ENCODE peak calls at places on chromosomes 2 and 18, in eight cellular contexts. One of them, this sample, is unnamed. For H3K4me1, the result is how much of the 10 kb centered on the place peaks cover.

GRCh38 chr2:15145919-15146318 is 415.2 kb downstream of the NBAS start:
- DNase-seq in uterus: no peak
- DNase-seq in A549: no peak
- DNase-seq in lower lobe of right lung: no peak
- DNase-seq in PC-9: no peak
- DNase-seq in SJSA1: no peak
- DNase-seq in SK-N-SH: no peak
- DNase-seq in naive thymus-derived CD4-positive, alpha-beta T cell: no peak
- DNase-seq in this sample: no peak

GRCh38 chr18:12589419-12589818 is 68.5 kb downstream of the SPIRE1 start:
- DNase-seq in SK-N-SH: peak
- DNase-seq in uterus: no peak
- DNase-seq in SJSA1: no peak
- DNase-seq in PC-9: no peak
- DNase-seq in A549: no peak
- DNase-seq in lower lobe of right lung: no peak
- DNase-seq in naive thymus-derived CD4-positive, alpha-beta T cell: no peak
- DNase-seq in this sample: no peak

GRCh38 chr18:3117493-3118192 is 102.1 kb downstream of the MYOM1 start:
- DNase-seq in naive thymus-derived CD4-positive, alpha-beta T cell: no peak
- DNase-seq in A549: peak
- DNase-seq in uterus: no peak
- DNase-seq in SJSA1: no peak
- DNase-seq in PC-9: no peak
- DNase-seq in SK-N-SH: no peak
- DNase-seq in lower lobe of right lung: no peak
- DNase-seq in this sample: no peak

GRCh38 chr18:26617151-26617554 is 68.8 kb upstream of the KCTD1 start:
- DNase-seq in lower lobe of right lung: no peak
- DNase-seq in SK-N-SH: no peak
- DNase-seq in PC-9: peak
- DNase-seq in uterus: no peak
- DNase-seq in SJSA1: no peak
- DNase-seq in naive thymus-derived CD4-positive, alpha-beta T cell: no peak
- DNase-seq in A549: peak
- DNase-seq in this sample: no peak

GRCh38 chr18:58603365-58604067 is 25.4 kb downstream of the ALPK2 start:
- DNase-seq in A549: no peak
- DNase-seq in uterus: no peak
- DNase-seq in lower lobe of right lung: no peak
- DNase-seq in SJSA1: no peak
- DNase-seq in SK-N-SH: no peak
- DNase-seq in naive thymus-derived CD4-positive, alpha-beta T cell: peak
- DNase-seq in PC-9: no peak
- DNase-seq in this sample: peak

GRCh38 chr2:239130786-239131325 is 270.0 kb downstream of the HDAC4 start:
- DNase-seq in SJSA1: no peak
- DNase-seq in uterus: no peak
- DNase-seq in naive thymus-derived CD4-positive, alpha-beta T cell: no peak
- DNase-seq in A549: no peak
- DNase-seq in PC-9: no peak
- DNase-seq in lower lobe of right lung: no peak
- DNase-seq in SK-N-SH: no peak
- DNase-seq in this sample: no peak

GRCh38 chr2:190791347-190791982 is 89.2 kb upstream of the GLS start:
- DNase-seq in lower lobe of right lung: no peak
- DNase-seq in PC-9: peak
- DNase-seq in A549: no peak
- DNase-seq in SK-N-SH: no peak
- DNase-seq in naive thymus-derived CD4-positive, alpha-beta T cell: no peak
- DNase-seq in uterus: peak
- DNase-seq in SJSA1: peak
- DNase-seq in this sample: no peak

GRCh38 chr2:175926272-175926671 is 75.8 kb downstream of the LNPK start:
- DNase-seq in SJSA1: no peak
- DNase-seq in PC-9: no peak
- DNase-seq in uterus: no peak
- DNase-seq in lower lobe of right lung: no peak
- DNase-seq in A549: no peak
- DNase-seq in naive thymus-derived CD4-positive, alpha-beta T cell: no peak
- DNase-seq in SK-N-SH: no peak
- DNase-seq in this sample: no peak

GRCh38 chr2:159381574-159381973 is 95.1 kb upstream of the WDSUB1 start:
- DNase-seq in SJSA1: no peak
- DNase-seq in SK-N-SH: no peak
- DNase-seq in PC-9: no peak
- DNase-seq in uterus: no peak
- DNase-seq in lower lobe of right lung: no peak
- DNase-seq in naive thymus-derived CD4-positive, alpha-beta T cell: no peak
- DNase-seq in A549: no peak
- DNase-seq in this sample: no peak

GRCh38 chr2:85741811-85742507 is 11.8 kb upstream of the ATOH8 start:
- DNase-seq in uterus: peak
- DNase-seq in lower lobe of right lung: peak
- DNase-seq in SJSA1: peak
- DNase-seq in PC-9: no peak
- DNase-seq in A549: peak
- DNase-seq in SK-N-SH: peak
- DNase-seq in naive thymus-derived CD4-positive, alpha-beta T cell: no peak
- DNase-seq in this sample: no peak

GRCh38 chr2:189179607-189179979 is at the start of gene COL5A2:
- DNase-seq in PC-9: no peak
- DNase-seq in naive thymus-derived CD4-positive, alpha-beta T cell: peak
- DNase-seq in SK-N-SH: no peak
- DNase-seq in SJSA1: peak
- DNase-seq in uterus: peak
- DNase-seq in A549: peak
- DNase-seq in lower lobe of right lung: no peak
- DNase-seq in this sample: no peak

GRCh38 chr2:39107724-39108273 is 13.1 kb downstream of the SOS1 start:
- DNase-seq in A549: no peak
- DNase-seq in SJSA1: no peak
- DNase-seq in SK-N-SH: peak
- DNase-seq in naive thymus-derived CD4-positive, alpha-beta T cell: no peak
- DNase-seq in PC-9: no peak
- DNase-seq in lower lobe of right lung: no peak
- DNase-seq in uterus: no peak
- DNase-seq in this sample: no peak

GRCh38 chr2:99520813-99521212 is 31.0 kb upstream of the REV1 start:
- DNase-seq in naive thymus-derived CD4-positive, alpha-beta T cell: no peak
- DNase-seq in uterus: no peak
- DNase-seq in SJSA1: no peak
- DNase-seq in SK-N-SH: no peak
- DNase-seq in A549: no peak
- DNase-seq in lower lobe of right lung: no peak
- DNase-seq in PC-9: no peak
- DNase-seq in this sample: no peak

GRCh38 chr2:216316743-216317142 is 55.5 kb downstream of the MARCHF4 start:
- DNase-seq in lower lobe of right lung: no peak
- DNase-seq in A549: peak
- DNase-seq in PC-9: no peak
- DNase-seq in uterus: no peak
- DNase-seq in SJSA1: no peak
- DNase-seq in SK-N-SH: no peak
- DNase-seq in naive thymus-derived CD4-positive, alpha-beta T cell: no peak
- DNase-seq in this sample: no peak

GRCh38 chr2:11899264-11899818 is 152.9 kb downstream of the LPIN1 start:
- DNase-seq in SJSA1: peak
- DNase-seq in SK-N-SH: no peak
- DNase-seq in uterus: no peak
- DNase-seq in lower lobe of right lung: no peak
- DNase-seq in PC-9: no peak
- DNase-seq in naive thymus-derived CD4-positive, alpha-beta T cell: no peak
- DNase-seq in A549: no peak
- DNase-seq in this sample: no peak

GRCh38 chr2:128801581-128801980 is 482.9 kb upstream of the HS6ST1 start:
- DNase-seq in naive thymus-derived CD4-positive, alpha-beta T cell: no peak
- DNase-seq in PC-9: no peak
- DNase-seq in SK-N-SH: no peak
- DNase-seq in A549: no peak
- DNase-seq in uterus: no peak
- DNase-seq in SJSA1: no peak
- DNase-seq in lower lobe of right lung: no peak
- DNase-seq in this sample: no peak

GRCh38 chr2:47075361-47076125 is 79.6 kb downstream of the STPG4 start:
- DNase-seq in uterus: no peak
- DNase-seq in SK-N-SH: no peak
- DNase-seq in lower lobe of right lung: no peak
- DNase-seq in naive thymus-derived CD4-positive, alpha-beta T cell: no peak
- DNase-seq in A549: peak
- DNase-seq in SJSA1: no peak
- DNase-seq in PC-9: no peak
- DNase-seq in this sample: no peak

GRCh38 chr2:150572961-150573395 is 85.5 kb upstream of the RND3 start:
- DNase-seq in naive thymus-derived CD4-positive, alpha-beta T cell: no peak
- DNase-seq in PC-9: no peak
- DNase-seq in A549: no peak
- DNase-seq in SK-N-SH: no peak
- DNase-seq in SJSA1: no peak
- DNase-seq in lower lobe of right lung: no peak
- DNase-seq in uterus: no peak
- DNase-seq in this sample: no peak

GRCh38 chr18:3985664-3986063 is 469.4 kb downstream of the DLGAP1 start:
- DNase-seq in uterus: no peak
- DNase-seq in SK-N-SH: no peak
- DNase-seq in SJSA1: no peak
- DNase-seq in naive thymus-derived CD4-positive, alpha-beta T cell: no peak
- DNase-seq in A549: peak
- DNase-seq in PC-9: no peak
- DNase-seq in lower lobe of right lung: no peak
- DNase-seq in this sample: no peak

GRCh38 chr2:169348321-169349002 is 13.9 kb downstream of the LRP2 start:
- DNase-seq in naive thymus-derived CD4-positive, alpha-beta T cell: no peak
- DNase-seq in PC-9: no peak
- DNase-seq in lower lobe of right lung: no peak
- DNase-seq in A549: no peak
- DNase-seq in uterus: no peak
- DNase-seq in SJSA1: no peak
- DNase-seq in SK-N-SH: no peak
- DNase-seq in this sample: no peak

GRCh38 chr2:45595724-45596435 is 15.2 kb downstream of the SRBD1 start:
- DNase-seq in A549: no peak
- DNase-seq in SK-N-SH: no peak
- DNase-seq in uterus: peak
- DNase-seq in SJSA1: peak
- DNase-seq in lower lobe of right lung: peak
- DNase-seq in PC-9: no peak
- DNase-seq in naive thymus-derived CD4-positive, alpha-beta T cell: no peak
- DNase-seq in this sample: no peak

GRCh38 chr2:101614127-101614759 is 83.3 kb upstream of the MAP4K4 start:
- DNase-seq in PC-9: no peak
- DNase-seq in SK-N-SH: no peak
- DNase-seq in lower lobe of right lung: no peak
- DNase-seq in SJSA1: no peak
- DNase-seq in naive thymus-derived CD4-positive, alpha-beta T cell: no peak
- DNase-seq in A549: no peak
- DNase-seq in uterus: no peak
- DNase-seq in this sample: no peak
- H3K4me1 ChIP-seq in PC-9: under half
- H3K4me1 ChIP-seq in SK-N-SH: under half
- H3K4me1 ChIP-seq in lower lobe of right lung: under half
- H3K4me1 ChIP-seq in SJSA1: under half
- H3K4me1 ChIP-seq in naive thymus-derived CD4-positive, alpha-beta T cell: under half
- H3K4me1 ChIP-seq in A549: under half
- H3K4me1 ChIP-seq in uterus: under half
- H3K4me1 ChIP-seq in this sample: under half

GRCh38 chr2:162243305-162243693 is at the start of gene FAP:
- DNase-seq in SJSA1: peak
- DNase-seq in A549: no peak
- DNase-seq in PC-9: no peak
- DNase-seq in lower lobe of right lung: no peak
- DNase-seq in SK-N-SH: no peak
- DNase-seq in naive thymus-derived CD4-positive, alpha-beta T cell: no peak
- DNase-seq in uterus: peak
- DNase-seq in this sample: no peak
- H3K4me1 ChIP-seq in SJSA1: under half
- H3K4me1 ChIP-seq in A549: under half
- H3K4me1 ChIP-seq in PC-9: under half
- H3K4me1 ChIP-seq in lower lobe of right lung: under half
- H3K4me1 ChIP-seq in SK-N-SH: under half
- H3K4me1 ChIP-seq in naive thymus-derived CD4-positive, alpha-beta T cell: under half
- H3K4me1 ChIP-seq in uterus: under half
- H3K4me1 ChIP-seq in this sample: under half

DNA sequence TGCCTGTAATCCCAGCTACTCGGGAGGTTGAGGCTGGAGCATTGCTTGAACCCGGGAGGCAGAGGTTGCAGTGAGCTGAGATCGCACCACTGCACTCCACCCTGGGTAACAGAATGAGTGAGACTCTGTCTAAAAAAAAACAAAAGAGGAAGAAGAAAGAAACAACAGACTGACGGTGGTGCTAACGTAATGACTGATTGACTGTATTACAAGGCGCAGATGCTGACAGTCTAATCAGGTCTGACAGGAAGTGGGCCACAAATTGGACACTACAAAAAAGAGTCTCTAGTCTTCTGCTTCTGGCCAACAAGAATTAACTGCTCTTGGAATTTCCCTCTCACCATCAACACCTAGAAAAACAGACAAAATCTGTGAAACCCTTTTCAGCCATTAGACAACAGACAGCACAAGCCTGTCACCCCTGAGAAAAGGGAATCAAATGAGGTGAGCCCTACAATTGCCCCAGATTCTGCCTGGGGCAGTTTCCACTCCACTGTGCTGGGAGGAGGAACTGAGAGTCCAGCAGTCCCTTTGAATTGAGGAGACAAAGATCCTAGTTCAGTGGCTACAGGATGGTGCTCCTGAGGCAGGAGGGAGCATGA is 43.2 kb downstream of the SNED1 start:
- DNase-seq in SK-N-SH: no peak
- DNase-seq in lower lobe of right lung: no peak
- DNase-seq in SJSA1: no peak
- DNase-seq in A549: no peak
- DNase-seq in PC-9: no peak
- DNase-seq in naive thymus-derived CD4-positive, alpha-beta T cell: no peak
- DNase-seq in uterus: no peak
- DNase-seq in this sample: peak
- H3K4me1 ChIP-seq in SK-N-SH: under half
- H3K4me1 ChIP-seq in lower lobe of right lung: under half
- H3K4me1 ChIP-seq in SJSA1: under half
- H3K4me1 ChIP-seq in A549: under half
- H3K4me1 ChIP-seq in PC-9: under half
- H3K4me1 ChIP-seq in naive thymus-derived CD4-positive, alpha-beta T cell: under half
- H3K4me1 ChIP-seq in uterus: under half
- H3K4me1 ChIP-seq in this sample: under half

DNA sequence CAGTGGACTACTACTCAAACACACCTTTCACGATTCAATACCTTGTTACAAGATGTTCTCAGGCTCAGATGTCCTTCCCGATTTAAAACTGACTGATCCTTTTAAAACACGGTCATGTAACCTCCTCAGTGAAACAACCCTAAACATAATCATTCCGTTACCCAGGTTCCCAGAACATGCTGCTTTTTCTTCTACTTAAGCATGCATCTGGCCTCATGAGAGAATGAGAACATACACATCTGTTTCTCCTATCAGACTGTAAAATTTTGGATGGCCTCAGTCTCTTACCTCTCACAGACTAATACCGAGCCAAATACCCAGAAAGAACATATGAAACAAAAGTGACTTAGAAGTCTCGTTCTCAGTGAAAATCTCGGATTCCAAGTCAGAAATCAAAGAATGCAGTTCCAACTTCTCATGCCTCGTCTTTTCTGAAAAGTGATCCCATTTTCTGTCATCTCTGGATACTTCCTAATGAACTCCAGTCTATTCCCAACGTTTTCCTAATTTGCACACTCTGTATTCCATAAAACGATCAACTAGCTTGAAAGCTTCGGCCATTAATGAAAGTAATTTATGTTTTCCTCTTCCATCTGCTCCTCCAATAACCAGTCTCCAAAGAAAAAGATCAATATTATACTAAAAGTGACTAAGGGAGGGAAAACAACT is 924 bp downstream of the SF3B1 start:
- DNase-seq in lower lobe of right lung: no peak
- DNase-seq in PC-9: no peak
- DNase-seq in SJSA1: no peak
- DNase-seq in uterus: no peak
- DNase-seq in naive thymus-derived CD4-positive, alpha-beta T cell: no peak
- DNase-seq in A549: no peak
- DNase-seq in SK-N-SH: no peak
- DNase-seq in this sample: no peak
- H3K4me1 ChIP-seq in lower lobe of right lung: half or more
- H3K4me1 ChIP-seq in PC-9: under half
- H3K4me1 ChIP-seq in SJSA1: under half
- H3K4me1 ChIP-seq in uterus: under half
- H3K4me1 ChIP-seq in naive thymus-derived CD4-positive, alpha-beta T cell: half or more
- H3K4me1 ChIP-seq in A549: under half
- H3K4me1 ChIP-seq in SK-N-SH: under half
- H3K4me1 ChIP-seq in this sample: half or more